ENCODE peak calls at places on chromosome 13, in six cellular contexts. G is IMR-90, W is A549, D is SK-N-SH, K is GM12878, I is K562. S is an unnamed sample.

GRCh38 chr13:74061939-74062595 is 72.1 kb downstream of the KLF12 start:
- DNase-seq in G (peak; percentile 47), D (peak; percentile 19), W (no peak), I (no peak), K (peak; percentile 55), S (no peak)

GRCh38 chr13:34412295-34412694 is 529.8 kb upstream of the NBEA start:
- DNase-seq in K (no peak), I (no peak), G (no peak), W (no peak), D (no peak), S (no peak)

GRCh38 chr13:73956101-73956500 is 178.1 kb downstream of the KLF12 start:
- DNase-seq in W (no peak), G (no peak), K (no peak), I (no peak), D (no peak), S (no peak)

GRCh38 chr13:73228546-73228945 is 169.7 kb downstream of the KLF5 start:
- DNase-seq in W (no peak), I (no peak), G (peak; percentile 28), K (no peak), D (no peak), S (no peak)

GRCh38 chr13:113929628-113930615 is 44.0 kb downstream of the C13orf46 start:
- DNase-seq in G (no peak), D (peak; percentile 36), I (no peak), W (no peak), K (no peak), S (no peak)

GRCh38 chr13:106446011-106446410 is 89.5 kb downstream of the EFNB2 start:
- DNase-seq in W (no peak), G (peak; percentile 65), D (no peak), K (no peak), I (no peak), S (no peak)

GRCh38 chr13:44967656-44968451 is 21.4 kb downstream of the NUFIP1 start:
- DNase-seq in G (peak; percentile 31), K (no peak), W (no peak), D (no peak), I (no peak), S (no peak)

GRCh38 chr13:35712907-35713685 is 236.6 kb upstream of the MAB21L1 start:
- DNase-seq in W (no peak), K (no peak), I (no peak), D (peak; percentile 47), G (peak; percentile 71), S (no peak)

GRCh38 chr13:89852570-89852969 is 1494.9 kb upstream of the MIR17HG start:
- DNase-seq in D (no peak), W (no peak), I (no peak), K (no peak), G (no peak), S (no peak)

GRCh38 chr13:66618702-66619101 is 611.4 kb downstream of the PCDH9 start:
- DNase-seq in W (peak; percentile 16), I (peak; percentile 3), D (peak; percentile 48), K (no peak), G (peak; percentile 63), S (peak; percentile 5)

GRCh38 chr13:37747071-37747612 is 122.4 kb downstream of the TRPC4 start:
- DNase-seq in K (no peak), I (no peak), G (peak; percentile 87), W (no peak), D (no peak), S (no peak)

GRCh38 chr13:90430127-90430526 is 917.4 kb upstream of the MIR17HG start:
- DNase-seq in K (no peak), I (no peak), W (no peak), D (no peak), G (no peak), S (no peak)

GRCh38 chr13:35953537-35954206 is 177.5 kb downstream of the DCLK1 start:
- DNase-seq in I (peak; percentile 14), D (peak; percentile 74), W (peak; percentile 7), K (no peak), G (peak; percentile 94), S (peak; percentile 12)

GRCh38 chr13:112705286-112705685 is 15.4 kb downstream of the ATP11A start:
- DNase-seq in I (no peak), W (no peak), K (no peak), G (no peak), D (no peak), S (no peak)

GRCh38 chr13:112333756-112334543 is 42.2 kb upstream of the SPACA7 start:
- DNase-seq in K (no peak), I (peak; percentile 35), G (no peak), W (peak; percentile 28), D (no peak), S (no peak)

GRCh38 chr13:42649761-42650289 is 75.9 kb downstream of the TNFSF11 start:
- DNase-seq in I (no peak), D (no peak), K (no peak), W (no peak), G (no peak), S (no peak)

GRCh38 chr13:113646376-113646775 is 11.6 kb downstream of the ATP4B start:
- DNase-seq in D (no peak), I (no peak), W (no peak), G (no peak), K (no peak), S (no peak)

GRCh38 chr13:21917046-21918010 is 246.5 kb downstream of the FGF9 start:
- DNase-seq in D (no peak), K (no peak), W (no peak), G (peak; percentile 19), I (no peak), S (no peak)

GRCh38 chr13:100588350-100589177 is at the start of gene GGACT:
- DNase-seq in K (peak; percentile 13), G (peak; percentile 37), D (peak; percentile 95), I (peak; percentile 90), W (peak; percentile 62), S (peak; percentile 37)

GRCh38 chr13:94228781-94229180 is 250.7 kb downstream of the DCT start:
- DNase-seq in G (peak; percentile 25), I (no peak), D (no peak), K (no peak), W (no peak), S (no peak)

GRCh38 chr13:65911546-65912193 is 1318.5 kb downstream of the PCDH9 start:
- DNase-seq in G (no peak), I (no peak), D (no peak), W (no peak), K (no peak), S (no peak)

GRCh38 chr13:24459234-24459633 is 53.3 kb downstream of the PARP4 start:
- DNase-seq in K (peak; percentile 2), D (no peak), I (no peak), W (no peak), G (peak; percentile 90), S (no peak)

GRCh38 chr13:91609353-91609752 is 210.9 kb downstream of the GPC5 start:
- DNase-seq in W (no peak), G (peak; percentile 54), D (peak; percentile 34), K (no peak), I (no peak), S (no peak)

GRCh38 chr13:79710376-79710775 is 229.4 kb downstream of the NDFIP2 start:
- DNase-seq in I (no peak), G (no peak), D (peak; percentile 35), W (no peak), K (no peak), S (no peak)

GRCh38 chr13:37476874-37477273 is 121.7 kb downstream of the POSTN start:
- DNase-seq in K (no peak), I (no peak), W (no peak), G (peak; percentile 83), D (no peak), S (no peak)

GRCh38 chr13:48184260-48184659 is 48.7 kb upstream of the ITM2B start:
- DNase-seq in I (no peak), K (no peak), W (no peak), D (no peak), G (no peak), S (no peak)

GRCh38 chr13:52786747-52787146 is 47.1 kb upstream of the CNMD start:
- DNase-seq in G (no peak), I (no peak), W (no peak), D (no peak), K (no peak), S (no peak)

GRCh38 chr13:72839831-72840426 is 58.0 kb downstream of the PIBF1 start:
- DNase-seq in W (peak; percentile 31), K (peak; percentile 3), D (peak; percentile 56), G (peak; percentile 42), I (peak; percentile 32), S (peak; percentile 56)

DNA sequence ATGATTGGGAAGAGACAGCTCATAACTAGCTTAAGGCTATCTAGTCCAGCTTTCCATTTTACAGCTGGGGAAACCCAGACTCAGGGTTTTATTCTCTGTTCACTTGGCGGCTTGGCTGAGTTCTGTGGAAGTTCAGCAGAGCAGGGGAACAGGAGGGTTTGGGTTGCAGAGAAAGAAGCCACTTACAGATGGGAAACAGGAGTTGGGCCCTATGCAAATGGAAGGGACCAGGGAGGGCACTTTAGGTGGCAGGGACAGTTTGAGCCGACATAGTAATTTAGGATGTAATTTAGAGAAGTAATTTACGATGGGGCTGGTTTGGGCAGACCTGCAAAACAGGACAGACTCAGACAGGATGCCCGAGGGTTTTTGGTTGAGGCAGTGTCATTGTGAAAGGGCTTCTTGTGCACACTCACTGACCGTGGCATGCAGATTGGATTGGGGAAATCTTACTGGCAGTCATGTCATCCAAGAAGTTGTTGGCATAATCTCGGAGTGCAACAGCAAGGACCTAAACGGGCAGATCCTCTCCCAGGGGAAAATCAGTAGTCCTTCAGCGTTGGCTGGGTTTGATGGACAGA is 47.3 kb upstream of the GPR183 start:
- DNase-seq in W (no peak), I (no peak), G (no peak), K (peak; percentile 66), D (no peak), S (no peak)
- TF ChIP-seq SMC3 in W (no peak), I (no peak), G (no peak), K (no peak), D (no peak), S (no peak)

GRCh38 chr13:50928609-50929274 is 19.2 kb downstream of the RNASEH2B start:
- DNase-seq in I (no peak), G (no peak), D (no peak), W (no peak), K (no peak), S (no peak)
- TF ChIP-seq SMC3 in I (no peak), G (no peak), D (no peak), W (no peak), K (no peak), S (no peak)

GRCh38 chr13:33213797-33214196 is 71.8 kb downstream of the STARD13 start:
- DNase-seq in D (no peak), W (no peak), G (peak; percentile 65), K (no peak), I (no peak), S (no peak)

GRCh38 chr13:33219926-33220325 is 65.6 kb downstream of the STARD13 start:
- DNase-seq in I (no peak), W (no peak), K (no peak), D (no peak), G (no peak), S (no peak)

GRCh38 chr13:33217256-33217655 is 68.3 kb downstream of the STARD13 start:
- DNase-seq in W (no peak), I (no peak), K (no peak), G (no peak), D (no peak), S (no peak)

GRCh38 chr13:33218426-33218825 is 67.1 kb downstream of the STARD13 start:
- DNase-seq in K (no peak), I (no peak), D (no peak), G (no peak), W (no peak), S (no peak)

GRCh38 chr13:33218020-33218419 is 67.5 kb downstream of the STARD13 start:
- DNase-seq in W (peak; percentile 5), D (no peak), K (no peak), G (peak; percentile 71), I (no peak), S (peak; percentile 82)
- TF ChIP-seq SMC3 in W (no peak), D (no peak), K (no peak), G (no peak), I (no peak), S (no peak)

GRCh38 chr13:26112843-26113242 is 61.0 kb upstream of the SHISA2 start:
- DNase-seq in G (peak; percentile 10), D (no peak), W (no peak), I (no peak), K (no peak), S (no peak)
- TF ChIP-seq SMC3 in G (no peak), D (no peak), W (no peak), I (no peak), K (no peak), S (no peak)

S was measured in HepG2.